ENCODE peak calls at places on chromosomes 16 and 17, in nine cellular contexts. R is pancreas, L is psoas muscle, Z is left ventricle myocardium inferior, K is OCI-LY7, E is mucosa of descending colon, T is heart right ventricle, B is ovary, A is AG04450. J is an unnamed sample.

GRCh38 chr16:1310832-1311200 is 1.4 kb downstream of the UBE2I start:
- DNase-seq in R (no peak), L (no peak), Z (no peak), K (peak), E (no peak), T (no peak), B (no peak), A (no peak), J (peak)

GRCh38 chr17:75313941-75314550 is 24.8 kb upstream of the SLC25A19 start:
- DNase-seq in R (peak), L (peak), Z (no peak), K (no peak), E (peak), T (peak), B (no peak), A (no peak), J (peak)

GRCh38 chr16:88570691-88571092 is 489 bp downstream of the ZC3H18 start:
- DNase-seq in R (no peak), L (no peak), Z (no peak), K (peak), E (peak), T (no peak), B (no peak), A (no peak), J (peak)

GRCh38 chr17:4318596-4318995 is 47.9 kb downstream of the UBE2G1 start:
- DNase-seq in R (no peak), L (no peak), Z (no peak), K (no peak), E (no peak), T (no peak), B (no peak), A (no peak), J (no peak)

GRCh38 chr17:29238133-29238850 is 8.4 kb upstream of the CRYBA1 start:
- DNase-seq in R (no peak), L (no peak), Z (no peak), K (no peak), E (no peak), T (no peak), B (no peak), A (no peak), J (no peak)

GRCh38 chr16:10368984-10369551 is 16.8 kb upstream of the ATF7IP2 start:
- DNase-seq in R (no peak), L (no peak), Z (no peak), K (peak), E (no peak), T (no peak), B (no peak), A (no peak), J (peak)

GRCh38 chr16:88700636-88701482 is 5.3 kb downstream of the RNF166 start:
- DNase-seq in R (peak), L (peak), Z (peak), K (peak), E (peak), T (peak), B (peak), A (peak), J (peak)

GRCh38 chr16:22813946-22814325 is at the start of gene HS3ST2:
- DNase-seq in R (no peak), L (peak), Z (peak), K (no peak), E (peak), T (peak), B (no peak), A (no peak), J (no peak)

GRCh38 chr17:31581022-31581483 is 189.6 kb downstream of the RAB11FIP4 start:
- DNase-seq in R (peak), L (peak), Z (peak), K (no peak), E (peak), T (peak), B (peak), A (no peak), J (no peak)

GRCh38 chr17:13520899-13521572 is 80.7 kb downstream of the HS3ST3A1 start:
- DNase-seq in R (no peak), L (no peak), Z (no peak), K (no peak), E (no peak), T (no peak), B (no peak), A (peak), J (peak)

GRCh38 chr17:47917581-47917980 is 21.5 kb downstream of the SP2 start:
- DNase-seq in R (no peak), L (no peak), Z (no peak), K (no peak), E (no peak), T (no peak), B (no peak), A (no peak), J (no peak)

GRCh38 chr17:79002796-79003593 is 6.6 kb downstream of the CANT1 start:
- DNase-seq in R (no peak), L (no peak), Z (no peak), K (no peak), E (peak), T (no peak), B (peak), A (no peak), J (no peak)

GRCh38 chr17:8186787-8187516 is 3.0 kb downstream of the BORCS6 start:
- DNase-seq in R (peak), L (peak), Z (peak), K (peak), E (peak), T (peak), B (peak), A (peak), J (peak)
- TF ChIP-seq CTCF in R (no peak), L (peak), Z (peak), K (peak), E (no peak), T (no peak), B (no peak), A (peak), J (peak)

GRCh38 chr17:39591958-39592954 is 15.5 kb downstream of the NEUROD2 start:
- DNase-seq in R (peak), L (no peak), Z (no peak), K (peak), E (no peak), T (peak), B (no peak), A (no peak), J (peak)
- H3K4me3 ChIP-seq in R (no peak), L (no peak), Z (no peak), K (no peak), E (no peak), T (no peak), B (no peak), A (no peak), J (no peak)

GRCh38 chr17:73586921-73587680 is 57.1 kb downstream of the SDK2 start:
- DNase-seq in R (no peak), L (no peak), Z (peak), K (peak), E (no peak), T (peak), B (no peak), A (no peak), J (no peak)
- TF ChIP-seq CTCF in R (no peak), L (no peak), Z (peak), K (peak), E (no peak), T (peak), B (no peak), A (no peak), J (no peak)

GRCh38 chr17:64448665-64449512 is at the start of gene MILR1:
- DNase-seq in R (peak), L (no peak), Z (no peak), K (peak), E (no peak), T (peak), B (peak), A (peak), J (peak)
- H3K4me3 ChIP-seq in R (no peak), L (peak), Z (peak), K (peak), E (no peak), T (peak), B (no peak), A (no peak), J (no peak)